ENCODE peak calls at places on chromosomes 1 and 21, in six cellular contexts. One of them, this sample, is unnamed.

GRCh38 chr21:32978346-32979270 is 47.1 kb upstream of the OLIG2 start:
- DNase-seq in psoas muscle: no peak
- DNase-seq in tibial artery: no peak
- DNase-seq in amygdala: peak; percentile 53
- DNase-seq in H54: no peak
- DNase-seq in bronchial epithelial cell: no peak
- DNase-seq in this sample: no peak

GRCh38 chr1:101298663-101299062 is 61.8 kb downstream of the S1PR1 start:
- DNase-seq in H54: no peak
- DNase-seq in bronchial epithelial cell: no peak
- DNase-seq in tibial artery: no peak
- DNase-seq in psoas muscle: no peak
- DNase-seq in amygdala: no peak
- DNase-seq in this sample: no peak

GRCh38 chr1:37634554-37635308 is at the start of gene RSPO1:
- DNase-seq in H54: no peak
- DNase-seq in amygdala: no peak
- DNase-seq in bronchial epithelial cell: no peak
- DNase-seq in psoas muscle: no peak
- DNase-seq in tibial artery: no peak
- DNase-seq in this sample: peak; percentile 32

GRCh38 chr1:202355944-202356553 is 7.5 kb downstream of the PPP1R12B start:
- DNase-seq in tibial artery: no peak
- DNase-seq in bronchial epithelial cell: peak; percentile 49
- DNase-seq in H54: no peak
- DNase-seq in amygdala: no peak
- DNase-seq in psoas muscle: no peak
- DNase-seq in this sample: no peak

GRCh38 chr1:174996474-174996873 is 3.3 kb upstream of the CACYBP start:
- DNase-seq in psoas muscle: no peak
- DNase-seq in bronchial epithelial cell: peak; percentile 73
- DNase-seq in H54: no peak
- DNase-seq in tibial artery: no peak
- DNase-seq in amygdala: no peak
- DNase-seq in this sample: peak; percentile 56

GRCh38 chr1:117897551-117897950 is 31.9 kb downstream of the GDAP2 start:
- DNase-seq in psoas muscle: no peak
- DNase-seq in tibial artery: no peak
- DNase-seq in amygdala: no peak
- DNase-seq in H54: no peak
- DNase-seq in bronchial epithelial cell: no peak
- DNase-seq in this sample: peak; percentile 64

GRCh38 chr1:88035578-88035977 is 648.5 kb upstream of the PKN2 start:
- DNase-seq in tibial artery: no peak
- DNase-seq in psoas muscle: no peak
- DNase-seq in amygdala: no peak
- DNase-seq in bronchial epithelial cell: peak; percentile 22
- DNase-seq in H54: no peak
- DNase-seq in this sample: no peak

GRCh38 chr1:216425577-216425976 is 2.3 kb upstream of the USH2A start:
- DNase-seq in bronchial epithelial cell: no peak
- DNase-seq in H54: no peak
- DNase-seq in amygdala: no peak
- DNase-seq in psoas muscle: no peak
- DNase-seq in tibial artery: no peak
- DNase-seq in this sample: peak; percentile 16

GRCh38 chr1:184610872-184611614 is 143.6 kb downstream of the EDEM3 start:
- DNase-seq in amygdala: no peak
- DNase-seq in tibial artery: no peak
- DNase-seq in psoas muscle: no peak
- DNase-seq in H54: no peak
- DNase-seq in bronchial epithelial cell: no peak
- DNase-seq in this sample: no peak

GRCh38 chr21:41953831-41954653 is at the start of gene C2CD2:
- DNase-seq in H54: peak; percentile 92
- DNase-seq in psoas muscle: peak; percentile 82
- DNase-seq in tibial artery: peak; percentile 51
- DNase-seq in amygdala: no peak
- DNase-seq in bronchial epithelial cell: no peak
- DNase-seq in this sample: peak; percentile 77